ENCODE peak calls at places on chromosomes 13 and 19, in seven cellular contexts. G is T follicular helper cell, F is RWPE2, T is transverse colon, Z is epithelial cell of proximal tubule, O is Right ventricle myocardium superior, C is WTC11. L is an unnamed sample.

GRCh38 chr13:75135325-75135825 is 346.6 kb downstream of the TBC1D4 start:
- DNase-seq in G (no peak), F (peak), T (no peak), Z (no peak), O (no peak), C (no peak), L (no peak)

GRCh38 chr13:63551731-63552130 is 2136.1 kb upstream of the PCDH20 start:
- DNase-seq in G (no peak), F (no peak), T (no peak), Z (no peak), O (no peak), C (no peak), L (no peak)

GRCh38 chr13:71864094-71864980 is 2.7 kb downstream of the DACH1 start:
- DNase-seq in G (no peak), F (peak), T (peak), Z (no peak), O (peak), C (peak), L (no peak)

GRCh38 chr13:33204130-33204927 is 81.2 kb downstream of the STARD13 start:
- DNase-seq in G (no peak), F (no peak), T (peak), Z (no peak), O (peak), C (no peak), L (no peak)

GRCh38 chr19:1947651-1948209 is 6.8 kb downstream of the CSNK1G2 start:
- DNase-seq in G (no peak), F (no peak), T (no peak), Z (no peak), O (no peak), C (peak), L (no peak)

GRCh38 chr13:43662976-43663375 is 123.8 kb downstream of the ENOX1 start:
- DNase-seq in G (no peak), F (no peak), T (peak), Z (no peak), O (no peak), C (no peak), L (no peak)

GRCh38 chr13:98174995-98175394 is 2.1 kb downstream of the RNF113B start:
- DNase-seq in G (no peak), F (no peak), T (no peak), Z (no peak), O (no peak), C (no peak), L (no peak)

GRCh38 chr13:46569471-46569870 is 16.5 kb downstream of the LRCH1 start:
- DNase-seq in G (no peak), F (no peak), T (no peak), Z (no peak), O (no peak), C (no peak), L (no peak)

GRCh38 chr13:28495586-28496564 is 947 bp upstream of the FLT1 start:
- DNase-seq in G (no peak), F (no peak), T (no peak), Z (no peak), O (no peak), C (no peak), L (no peak)

L was measured in effector memory CD4-positive, alpha-beta T cell.